ENCODE peak calls at places on chromosome 12, in ten cellular contexts. I is esophagus squamous epithelium, F is IMR-90, O is lower leg skin, W is transverse colon, B is heart left ventricle, D is HCT116, N is Peyer's patch, K is endothelial cell of umbilical vein, R is body of pancreas. H is an unnamed sample.

GRCh38 chr12:22856120-22856699 is 231.2 kb downstream of the ETNK1 start:
- DNase-seq in I (no peak), K (peak), F (peak), B (no peak), D (peak), O (no peak), N (no peak), R (no peak), W (no peak), H (no peak)

GRCh38 chr12:129719426-129719825 is 184.4 kb downstream of the TMEM132D start:
- DNase-seq in O (no peak), K (no peak), W (no peak), N (no peak), R (no peak), D (no peak), F (no peak), I (no peak), B (no peak), H (no peak)

GRCh38 chr12:63978519-63978918 is 134.0 kb downstream of the SRGAP1 start:
- DNase-seq in N (no peak), W (no peak), F (peak), D (peak), O (no peak), I (no peak), B (no peak), K (peak), R (no peak), H (no peak)

GRCh38 chr12:113351089-113351488 is 7.3 kb upstream of the PLBD2 start:
- DNase-seq in O (no peak), F (no peak), N (no peak), I (no peak), W (no peak), R (no peak), D (no peak), K (no peak), B (no peak), H (no peak)

GRCh38 chr12:106204312-106204711 is 43.5 kb downstream of the CKAP4 start:
- DNase-seq in B (no peak), F (no peak), W (no peak), O (no peak), I (no peak), R (no peak), K (no peak), N (no peak), D (no peak), H (no peak)

GRCh38 chr12:128322341-128322740 is 55.4 kb downstream of the TMEM132C start:
- DNase-seq in K (no peak), O (no peak), F (no peak), I (no peak), R (no peak), B (no peak), D (no peak), N (no peak), W (no peak), H (no peak)

GRCh38 chr12:77402726-77403125 is 337.4 kb upstream of the E2F7 start:
- DNase-seq in F (peak), O (no peak), K (peak), I (no peak), W (no peak), R (no peak), D (no peak), N (no peak), B (no peak), H (no peak)

GRCh38 chr12:21941522-21942376 is 523 bp upstream of the ABCC9 start:
- DNase-seq in N (no peak), W (peak), K (peak), F (peak), O (peak), D (no peak), B (peak), I (no peak), R (peak), H (no peak)

GRCh38 chr12:113162102-113163029 is 12.8 kb downstream of the CFAP73 start:
- DNase-seq in F (peak), R (peak), B (peak), N (no peak), K (peak), W (no peak), D (no peak), O (no peak), I (no peak), H (no peak)

GRCh38 chr12:47188576-47189441 is 109.0 kb upstream of the AMIGO2 start:
- DNase-seq in N (no peak), F (peak), R (peak), D (no peak), I (no peak), W (no peak), O (no peak), K (peak), B (no peak), H (no peak)

GRCh38 chr12:131826064-131826928 is 1.9 kb upstream of the MMP17 start:
- DNase-seq in O (no peak), K (no peak), R (no peak), W (no peak), B (peak), F (no peak), N (no peak), D (no peak), I (no peak), H (no peak)

GRCh38 chr12:115791331-115791730 is 486.2 kb downstream of the MED13L start:
- DNase-seq in B (peak), O (no peak), I (no peak), D (no peak), K (no peak), W (no peak), R (no peak), F (no peak), N (no peak), H (no peak)

GRCh38 chr12:11130999-11131398 is 3.4 kb downstream of the TAS2R30 start:
- DNase-seq in W (no peak), I (no peak), K (no peak), F (no peak), O (no peak), N (no peak), B (no peak), D (no peak), R (no peak), H (no peak)

GRCh38 chr12:122062832-122063690 is 15.5 kb upstream of the MLXIP start:
- DNase-seq in F (peak), D (peak), O (peak), B (no peak), R (peak), N (peak), W (peak), I (no peak), K (peak), H (peak)

GRCh38 chr12:22858849-22859569 is 234.0 kb downstream of the ETNK1 start:
- DNase-seq in D (no peak), F (peak), B (no peak), O (no peak), K (no peak), N (no peak), W (no peak), R (no peak), I (no peak), H (no peak)

GRCh38 chr12:103924761-103925641 is 5.2 kb upstream of the HSP90B1 start:
- DNase-seq in W (no peak), B (no peak), I (no peak), R (no peak), O (no peak), F (peak), K (no peak), N (no peak), D (peak), H (no peak)
- TF ChIP-seq POLR2A in W (no peak), B (no peak), I (no peak), R (no peak), O (no peak), F (no peak), K (no peak), N (no peak), D (no peak), H (no peak)

GRCh38 chr12:24823808-24824515 is 124.9 kb downstream of the BCAT1 start:
- DNase-seq in R (no peak), W (no peak), O (no peak), F (no peak), K (no peak), N (no peak), D (no peak), B (no peak), I (no peak), H (no peak)
- H3K4me3 ChIP-seq in R (no peak), W (no peak), O (no peak), F (no peak), K (no peak), N (no peak), D (no peak), B (no peak), I (no peak), H (no peak)

DNA sequence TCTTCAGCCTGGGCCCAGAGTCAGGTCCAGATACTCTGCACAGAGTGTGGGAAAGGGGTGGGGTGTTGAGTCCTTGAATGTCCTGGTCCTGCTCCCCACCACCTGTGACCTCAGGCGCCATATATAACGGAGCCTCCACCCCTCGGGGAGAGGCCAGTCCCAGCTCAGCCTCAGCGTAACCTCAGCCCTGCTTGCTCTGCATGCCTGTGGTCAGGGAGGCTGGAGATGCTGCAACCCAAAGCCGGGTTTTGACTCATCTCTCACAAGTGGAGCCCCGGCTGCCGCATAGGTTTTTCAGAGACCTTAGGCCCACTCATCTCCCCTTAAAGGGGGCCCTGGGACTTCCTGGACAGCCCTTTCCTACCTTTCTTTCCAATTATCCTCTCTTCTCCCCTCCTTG is 1.3 kb downstream of the ITGB7 start:
- DNase-seq in N (peak), F (peak), R (no peak), D (no peak), W (peak), B (no peak), O (no peak), K (no peak), I (no peak), H (no peak)
- TF ChIP-seq POLR2A in N (no peak), F (no peak), R (no peak), D (no peak), W (no peak), B (no peak), O (no peak), K (no peak), I (no peak), H (no peak)

DNA sequence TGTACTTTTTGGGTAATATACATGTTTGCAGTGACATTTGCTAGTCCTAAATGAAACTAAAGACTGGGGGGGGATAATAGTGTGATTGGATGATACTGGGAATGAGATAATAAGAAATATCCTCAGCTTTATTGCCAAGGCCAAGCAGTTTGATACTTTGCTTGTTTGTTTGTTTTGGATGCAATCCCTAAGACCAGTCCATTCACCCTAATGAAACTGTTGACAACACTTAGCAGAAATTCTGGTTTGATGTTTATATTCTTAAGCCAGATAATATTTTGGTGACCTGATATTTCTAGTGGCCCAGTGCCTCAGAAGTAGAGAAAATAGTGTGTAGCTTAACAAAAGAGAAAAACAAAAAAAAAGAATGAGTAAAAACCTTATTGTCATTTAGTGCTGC is 1.8 kb downstream of the PHC1 start:
- DNase-seq in F (no peak), B (no peak), O (no peak), R (no peak), W (no peak), K (no peak), D (no peak), I (no peak), N (no peak), H (no peak)
- H3K4me3 ChIP-seq in F (no peak), B (peak), O (no peak), R (no peak), W (no peak), K (no peak), D (no peak), I (no peak), N (no peak), H (no peak)

DNA sequence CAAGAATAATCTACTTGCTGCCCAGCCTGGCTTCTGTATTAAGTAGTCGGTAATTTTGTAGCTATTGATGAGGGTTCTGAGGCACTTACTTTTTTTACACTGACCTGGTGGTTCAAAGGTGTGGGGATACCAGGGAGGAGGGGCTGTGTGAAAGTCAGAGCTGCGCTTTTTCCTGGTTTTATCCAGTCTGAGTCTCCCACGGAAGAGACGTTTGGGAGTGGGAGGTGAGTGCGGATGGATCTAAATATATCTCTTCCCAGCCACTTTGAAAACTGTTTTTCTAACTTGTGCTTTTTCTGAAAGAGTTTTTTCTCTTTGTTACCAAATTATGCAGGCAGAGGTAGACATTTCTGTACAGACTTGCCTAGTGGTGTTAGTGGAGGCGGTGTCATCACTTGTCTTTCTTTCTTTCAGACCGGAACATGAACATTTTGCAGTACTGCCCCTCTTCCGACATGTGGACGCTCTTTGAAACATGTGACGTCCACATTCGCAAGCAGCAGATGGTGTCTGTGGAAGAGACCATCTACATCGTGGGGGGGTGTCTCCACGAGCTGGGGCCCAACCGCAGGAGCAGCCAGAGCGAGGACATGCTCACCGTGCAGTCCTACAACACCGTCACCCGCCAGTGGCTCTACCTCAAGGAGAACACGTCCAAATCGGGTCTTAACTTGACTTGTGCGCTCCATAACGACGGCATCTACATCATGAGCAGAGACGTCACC is 17.4 kb upstream of the MANSC4 start:
- DNase-seq in D (no peak), O (no peak), W (no peak), R (no peak), N (no peak), K (no peak), F (no peak), B (no peak), I (no peak), H (no peak)
- TF ChIP-seq POLR2A in D (no peak), O (no peak), W (no peak), R (no peak), N (no peak), K (no peak), F (no peak), B (no peak), I (no peak), H (no peak)

GRCh38 chr12:9870311-9870866 is 1.2 kb upstream of the CLEC2B start:
- DNase-seq in R (no peak), D (no peak), K (peak), W (no peak), O (no peak), B (no peak), N (no peak), F (no peak), I (no peak), H (no peak)
- H3K4me3 ChIP-seq in R (no peak), D (no peak), K (peak), W (peak), O (no peak), B (peak), N (peak), F (no peak), I (peak), H (peak)

GRCh38 chr12:119593578-119594398 is at the start of gene TMEM233:
- DNase-seq in N (no peak), W (no peak), K (no peak), D (no peak), O (no peak), R (no peak), F (no peak), B (no peak), I (no peak), H (no peak)
- TF ChIP-seq POLR2A in N (no peak), W (no peak), K (no peak), D (no peak), O (no peak), R (no peak), F (no peak), B (no peak), I (no peak), H (no peak)

GRCh38 chr12:50241178-50241577 is 42.1 kb downstream of the LIMA1 start:
- DNase-seq in N (no peak), B (no peak), W (no peak), K (no peak), O (no peak), R (no peak), I (no peak), D (no peak), F (peak), H (no peak)
- H3K4me3 ChIP-seq in N (no peak), B (no peak), W (no peak), K (no peak), O (no peak), R (no peak), I (no peak), D (no peak), F (no peak), H (no peak)

GRCh38 chr12:561908-562593 is 101.2 kb downstream of the NINJ2 start:
- DNase-seq in O (peak), R (no peak), B (peak), N (no peak), I (peak), K (no peak), F (no peak), W (no peak), D (no peak), H (no peak)
- TF ChIP-seq POLR2A in O (no peak), R (no peak), B (no peak), N (no peak), I (no peak), K (no peak), F (no peak), W (peak), D (no peak), H (no peak)

DNA sequence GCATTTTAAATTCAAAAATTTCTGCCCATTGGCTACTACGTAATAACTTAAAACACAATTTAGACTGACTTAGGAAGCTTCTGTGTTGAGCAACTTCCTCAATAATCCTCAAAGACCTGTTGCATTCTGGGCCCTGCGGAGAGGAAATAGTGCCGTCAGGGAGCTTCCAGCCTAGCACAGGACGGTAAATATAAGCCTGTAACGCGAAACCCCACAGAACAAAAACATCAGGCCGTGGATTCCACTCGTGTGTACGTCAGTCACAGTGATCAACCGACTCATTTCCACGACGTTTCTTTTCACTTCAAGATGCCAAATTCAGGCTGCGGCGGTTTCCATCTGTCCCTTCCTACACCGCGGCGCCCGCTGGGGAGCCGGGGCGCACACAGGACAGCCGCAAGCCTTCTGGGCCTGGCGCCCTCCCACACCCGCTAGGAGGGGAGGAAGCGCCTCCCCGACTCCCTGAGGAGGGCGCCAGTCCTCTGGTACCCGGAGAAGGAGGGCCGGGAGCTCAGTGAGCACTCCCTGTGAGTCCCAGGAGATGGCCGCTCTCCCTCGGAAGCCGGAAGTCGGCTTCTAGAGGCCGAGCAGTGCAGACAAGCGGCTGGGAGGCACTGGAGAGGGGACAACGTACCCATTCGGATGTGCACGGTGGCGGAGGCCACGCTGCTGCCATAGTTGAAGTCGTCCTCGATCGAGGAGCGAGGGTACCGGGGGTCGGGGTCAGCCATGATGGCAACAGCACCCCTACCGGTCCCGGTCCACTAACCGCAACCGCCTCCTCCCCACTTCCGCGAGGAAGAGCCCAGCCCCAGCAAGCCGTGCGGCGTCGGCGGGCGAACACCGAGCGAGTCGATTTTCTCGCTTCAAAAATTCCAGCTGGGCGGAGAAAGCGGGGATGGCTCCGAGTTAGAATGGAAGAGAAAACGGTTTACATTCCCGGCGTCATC is at the start of gene TMBIM4:
- DNase-seq in F (peak), D (peak), B (peak), N (peak), R (peak), W (peak), K (peak), I (peak), O (peak), H (peak)
- H3K4me3 ChIP-seq in F (peak), D (peak), B (peak), N (peak), R (peak), W (peak), K (peak), I (peak), O (peak), H (peak)

H was measured in prostate gland.